ENCODE peak calls at places on chromosome 19, in four cellular contexts. Z is mucosa of descending colon, R is HFF-Myc, X is lung. F is an unnamed sample.

GRCh38 chr19:1736280-1736679 is 17.0 kb upstream of the ONECUT3 start:
- DNase-seq in Z (no peak), R (no peak), X (no peak), F (no peak)

GRCh38 chr19:16204005-16204294 is 6.2 kb downstream of the AP1M1 start:
- DNase-seq in Z (no peak), R (no peak), X (no peak), F (no peak)

GRCh38 chr19:4477034-4477801 is 5.1 kb downstream of the HDGFL2 start:
- DNase-seq in Z (no peak), R (no peak), X (no peak), F (no peak)

GRCh38 chr19:56114711-56115110 is 6.4 kb downstream of the ZNF787 start:
- DNase-seq in Z (no peak), R (no peak), X (no peak), F (no peak)

GRCh38 chr19:19588546-19588945 is 29.9 kb downstream of the PBX4 start:
- DNase-seq in Z (no peak), R (no peak), X (no peak), F (no peak)

GRCh38 chr19:7627166-7627565 is 2.2 kb downstream of the XAB2 start:
- DNase-seq in Z (peak), R (no peak), X (no peak), F (no peak)

GRCh38 chr19:3969435-3970312 is 1.2 kb downstream of the DAPK3 start:
- DNase-seq in Z (no peak), R (no peak), X (no peak), F (no peak)

GRCh38 chr19:15396436-15396835 is 16.8 kb upstream of the AKAP8 start:
- DNase-seq in Z (no peak), R (no peak), X (no peak), F (no peak)

GRCh38 chr19:46265217-46265828 is 31.5 kb upstream of the HIF3A start:
- DNase-seq in Z (no peak), R (peak), X (peak), F (no peak)

GRCh38 chr19:46878613-46879375 is 18.0 kb downstream of the ARHGAP35 start:
- DNase-seq in Z (no peak), R (peak), X (no peak), F (no peak)

GRCh38 chr19:19444694-19445155 is 39.2 kb downstream of the GATAD2A start:
- DNase-seq in Z (no peak), R (no peak), X (no peak), F (peak)

GRCh38 chr19:8831832-8832131 is 322 bp downstream of the ZNF558 start:
- DNase-seq in Z (no peak), R (no peak), X (no peak), F (no peak)

GRCh38 chr19:34503546-34504272 is 22.2 kb downstream of the WTIP start:
- DNase-seq in Z (no peak), R (no peak), X (no peak), F (peak)

GRCh38 chr19:54905908-54906511 is at the start of gene NCR1:
- DNase-seq in Z (no peak), R (no peak), X (no peak), F (peak)

GRCh38 chr19:54178581-54179261 is 5.8 kb upstream of the TMC4 start:
- DNase-seq in Z (peak), R (no peak), X (no peak), F (peak)

GRCh38 chr19:16386619-16387240 is 62.1 kb downstream of the KLF2 start:
- DNase-seq in Z (no peak), R (peak), X (no peak), F (peak)

GRCh38 chr19:45972081-45972943 is 1.4 kb downstream of the NOVA2 start:
- DNase-seq in Z (no peak), R (no peak), X (no peak), F (no peak)

GRCh38 chr19:45781282-45782161 is 768 bp downstream of the DMPK start:
- DNase-seq in Z (peak), R (no peak), X (no peak), F (peak)

GRCh38 chr19:42313096-42313839 is at the start of gene TMEM145:
- DNase-seq in Z (no peak), R (no peak), X (no peak), F (peak)

GRCh38 chr19:42311612-42312160 is 1.4 kb upstream of the TMEM145 start:
- DNase-seq in Z (no peak), R (no peak), X (no peak), F (no peak)

GRCh38 chr19:42315024-42315423 is 1.9 kb downstream of the TMEM145 start:
- DNase-seq in Z (no peak), R (no peak), X (no peak), F (no peak)

GRCh38 chr19:42312370-42312769 is 739 bp upstream of the TMEM145 start:
- DNase-seq in Z (no peak), R (no peak), X (no peak), F (no peak)

DNA sequence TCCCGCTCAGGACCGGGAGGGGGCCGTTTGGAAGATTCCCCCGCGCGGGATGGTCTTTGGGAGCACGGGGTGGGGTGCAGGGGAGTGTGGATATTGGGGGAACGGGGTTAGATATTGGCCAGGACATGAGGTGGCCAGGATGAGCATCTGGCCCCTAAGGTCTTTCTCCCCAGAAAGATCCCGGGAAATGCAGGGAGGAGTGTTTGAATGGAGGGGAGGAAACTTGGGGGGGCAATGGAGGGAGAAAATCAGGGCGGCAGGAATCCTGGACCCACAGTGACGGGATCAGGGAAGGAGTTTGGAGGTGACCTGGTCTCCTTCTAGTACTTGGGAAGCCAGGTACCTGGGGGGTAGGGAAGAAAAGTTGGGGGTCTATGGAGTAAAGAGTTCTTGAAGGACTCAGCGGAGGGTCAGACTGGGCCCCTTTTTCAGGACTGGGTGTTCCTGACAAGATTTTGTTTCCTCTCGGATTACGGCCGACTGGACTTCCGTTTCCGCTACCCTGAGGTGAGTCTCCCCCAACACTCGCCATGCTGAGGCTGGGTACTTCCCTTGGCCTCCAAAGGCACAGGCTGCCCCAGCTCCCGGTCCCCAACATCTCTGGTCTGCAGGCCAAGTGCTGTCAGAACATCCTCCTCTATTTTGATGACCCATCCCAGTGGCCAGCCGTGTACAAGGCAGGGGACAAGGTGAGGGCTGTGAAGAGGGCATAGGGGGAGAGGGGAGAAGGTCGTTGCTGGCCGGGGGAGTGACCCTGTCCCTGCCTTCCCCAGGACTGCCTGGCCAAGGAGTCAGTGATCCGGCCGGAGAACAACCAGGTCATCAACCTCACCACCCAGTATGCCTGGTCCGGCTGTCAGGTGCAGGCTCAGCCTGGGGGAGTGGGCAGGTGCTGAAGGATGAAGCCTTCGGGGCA is 989 bp downstream of the TMEM145 start:
- DNase-seq in Z (no peak), R (no peak), X (no peak), F (no peak)
- H3K4me3 ChIP-seq in Z (no peak), R (peak), X (no peak), F (no peak)

DNA sequence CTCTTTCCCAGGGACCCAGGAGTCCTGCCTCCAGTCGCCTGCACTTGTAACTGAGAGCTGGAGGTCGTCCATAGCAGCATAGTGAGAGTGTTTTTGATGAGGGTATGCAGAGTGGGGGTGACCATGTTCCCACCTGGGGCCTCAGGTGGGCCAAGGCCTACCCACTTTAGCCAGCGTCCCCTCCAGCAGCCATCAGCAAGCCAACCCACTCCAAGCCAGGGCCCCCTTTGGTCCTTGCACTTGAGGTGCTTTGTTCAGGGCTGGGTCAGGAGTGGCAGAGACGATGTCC is 11.9 kb upstream of the SMG9 start:
- DNase-seq in Z (no peak), R (no peak), X (no peak), F (no peak)
- TF ChIP-seq CTCF in Z (no peak), R (no peak), X (no peak), F (no peak)

GRCh38 chr19:35518313-35518712 is 4.9 kb upstream of the DMKN start:
- DNase-seq in Z (no peak), R (peak), X (no peak), F (no peak)
- H3K4me3 ChIP-seq in Z (no peak), R (no peak), X (no peak), F (no peak)

GRCh38 chr19:41707502-41707812 is 969 bp upstream of the CEACAM5 start:
- DNase-seq in Z (peak), R (no peak), X (no peak), F (no peak)
- TF ChIP-seq CTCF in Z (no peak), R (no peak), X (no peak), F (no peak)

F was measured in kidney.